ENCODE peak calls at places on chromosomes 16 and 17, in nine cellular contexts. One of them, this sample, is unnamed.

GRCh38 chr16:19283637-19284036 is 1.9 kb upstream of the CLEC19A start:
- DNase-seq in A549: no peak
- DNase-seq in GM23338: no peak
- DNase-seq in Peyer's patch: no peak
- DNase-seq in lower lobe of right lung: no peak
- DNase-seq in stomach: no peak
- DNase-seq in nephron progenitor cell: no peak
- DNase-seq in left ventricle myocardium inferior: no peak
- DNase-seq in activated CD8-positive, alpha-beta T cell treated with anti-CD3 and anti-CD28 coated beads for 36 hours: no peak
- DNase-seq in this sample: no peak

GRCh38 chr17:2487306-2487705 is 24.4 kb downstream of the METTL16 start:
- DNase-seq in A549: no peak
- DNase-seq in GM23338: no peak
- DNase-seq in Peyer's patch: no peak
- DNase-seq in lower lobe of right lung: no peak
- DNase-seq in stomach: no peak
- DNase-seq in nephron progenitor cell: no peak
- DNase-seq in left ventricle myocardium inferior: no peak
- DNase-seq in activated CD8-positive, alpha-beta T cell treated with anti-CD3 and anti-CD28 coated beads for 36 hours: no peak
- DNase-seq in this sample: no peak

GRCh38 chr17:59311051-59311468 is 20.4 kb upstream of the YPEL2 start:
- DNase-seq in A549: peak
- DNase-seq in GM23338: peak
- DNase-seq in Peyer's patch: peak
- DNase-seq in lower lobe of right lung: no peak
- DNase-seq in stomach: peak
- DNase-seq in nephron progenitor cell: peak
- DNase-seq in left ventricle myocardium inferior: no peak
- DNase-seq in activated CD8-positive, alpha-beta T cell treated with anti-CD3 and anti-CD28 coated beads for 36 hours: peak
- DNase-seq in this sample: no peak

GRCh38 chr17:43791589-43791988 is 11.4 kb downstream of the CFAP97D1 start:
- DNase-seq in A549: no peak
- DNase-seq in GM23338: peak
- DNase-seq in Peyer's patch: peak
- DNase-seq in lower lobe of right lung: no peak
- DNase-seq in stomach: no peak
- DNase-seq in nephron progenitor cell: no peak
- DNase-seq in left ventricle myocardium inferior: no peak
- DNase-seq in activated CD8-positive, alpha-beta T cell treated with anti-CD3 and anti-CD28 coated beads for 36 hours: no peak
- DNase-seq in this sample: no peak

GRCh38 chr16:88302666-88303065 is 80.1 kb upstream of the ZNF469 start:
- DNase-seq in A549: no peak
- DNase-seq in GM23338: no peak
- DNase-seq in Peyer's patch: no peak
- DNase-seq in lower lobe of right lung: no peak
- DNase-seq in stomach: no peak
- DNase-seq in nephron progenitor cell: no peak
- DNase-seq in left ventricle myocardium inferior: no peak
- DNase-seq in activated CD8-positive, alpha-beta T cell treated with anti-CD3 and anti-CD28 coated beads for 36 hours: no peak
- DNase-seq in this sample: no peak

GRCh38 chr17:39281806-39282205 is 56.1 kb upstream of the STAC2 start:
- DNase-seq in A549: no peak
- DNase-seq in GM23338: no peak
- DNase-seq in Peyer's patch: no peak
- DNase-seq in lower lobe of right lung: no peak
- DNase-seq in stomach: no peak
- DNase-seq in nephron progenitor cell: no peak
- DNase-seq in left ventricle myocardium inferior: no peak
- DNase-seq in activated CD8-positive, alpha-beta T cell treated with anti-CD3 and anti-CD28 coated beads for 36 hours: no peak
- DNase-seq in this sample: no peak

GRCh38 chr17:83075270-83075880 is 4.0 kb upstream of the METRNL start:
- DNase-seq in A549: no peak
- DNase-seq in GM23338: no peak
- DNase-seq in Peyer's patch: no peak
- DNase-seq in lower lobe of right lung: no peak
- DNase-seq in stomach: no peak
- DNase-seq in nephron progenitor cell: no peak
- DNase-seq in left ventricle myocardium inferior: no peak
- DNase-seq in activated CD8-positive, alpha-beta T cell treated with anti-CD3 and anti-CD28 coated beads for 36 hours: no peak
- DNase-seq in this sample: no peak

GRCh38 chr17:30790279-30790678 is 34.2 kb downstream of the CRLF3 start:
- DNase-seq in A549: no peak
- DNase-seq in GM23338: no peak
- DNase-seq in Peyer's patch: no peak
- DNase-seq in lower lobe of right lung: no peak
- DNase-seq in stomach: no peak
- DNase-seq in nephron progenitor cell: no peak
- DNase-seq in left ventricle myocardium inferior: no peak
- DNase-seq in activated CD8-positive, alpha-beta T cell treated with anti-CD3 and anti-CD28 coated beads for 36 hours: no peak
- DNase-seq in this sample: no peak

GRCh38 chr17:69967910-69968411 is 107.1 kb upstream of the KCNJ16 start:
- DNase-seq in A549: no peak
- DNase-seq in GM23338: no peak
- DNase-seq in Peyer's patch: no peak
- DNase-seq in lower lobe of right lung: no peak
- DNase-seq in stomach: no peak
- DNase-seq in nephron progenitor cell: no peak
- DNase-seq in left ventricle myocardium inferior: no peak
- DNase-seq in activated CD8-positive, alpha-beta T cell treated with anti-CD3 and anti-CD28 coated beads for 36 hours: no peak
- DNase-seq in this sample: no peak

GRCh38 chr17:72121164-72122001 is 563 bp downstream of the SOX9 start:
- DNase-seq in A549: peak
- DNase-seq in GM23338: peak
- DNase-seq in Peyer's patch: peak
- DNase-seq in lower lobe of right lung: peak
- DNase-seq in stomach: peak
- DNase-seq in nephron progenitor cell: peak
- DNase-seq in left ventricle myocardium inferior: peak
- DNase-seq in activated CD8-positive, alpha-beta T cell treated with anti-CD3 and anti-CD28 coated beads for 36 hours: no peak
- DNase-seq in this sample: peak

GRCh38 chr17:11909348-11909747 is 87.9 kb downstream of the ZNF18 start:
- DNase-seq in A549: no peak
- DNase-seq in GM23338: peak
- DNase-seq in Peyer's patch: no peak
- DNase-seq in lower lobe of right lung: no peak
- DNase-seq in stomach: no peak
- DNase-seq in nephron progenitor cell: peak
- DNase-seq in left ventricle myocardium inferior: no peak
- DNase-seq in activated CD8-positive, alpha-beta T cell treated with anti-CD3 and anti-CD28 coated beads for 36 hours: no peak
- DNase-seq in this sample: no peak

GRCh38 chr17:50631195-50631907 is 3.3 kb upstream of the ABCC3 start:
- DNase-seq in A549: no peak
- DNase-seq in GM23338: no peak
- DNase-seq in Peyer's patch: no peak
- DNase-seq in lower lobe of right lung: no peak
- DNase-seq in stomach: no peak
- DNase-seq in nephron progenitor cell: no peak
- DNase-seq in left ventricle myocardium inferior: no peak
- DNase-seq in activated CD8-positive, alpha-beta T cell treated with anti-CD3 and anti-CD28 coated beads for 36 hours: no peak
- DNase-seq in this sample: peak

GRCh38 chr17:16918443-16918842 is 53.5 kb downstream of the TNFRSF13B start:
- DNase-seq in A549: no peak
- DNase-seq in GM23338: no peak
- DNase-seq in Peyer's patch: peak
- DNase-seq in lower lobe of right lung: peak
- DNase-seq in stomach: peak
- DNase-seq in nephron progenitor cell: no peak
- DNase-seq in left ventricle myocardium inferior: no peak
- DNase-seq in activated CD8-positive, alpha-beta T cell treated with anti-CD3 and anti-CD28 coated beads for 36 hours: no peak
- DNase-seq in this sample: no peak

GRCh38 chr16:50335198-50335958 is 33.4 kb downstream of the BRD7 start:
- DNase-seq in A549: no peak
- DNase-seq in GM23338: no peak
- DNase-seq in Peyer's patch: no peak
- DNase-seq in lower lobe of right lung: no peak
- DNase-seq in stomach: no peak
- DNase-seq in nephron progenitor cell: no peak
- DNase-seq in left ventricle myocardium inferior: no peak
- DNase-seq in activated CD8-positive, alpha-beta T cell treated with anti-CD3 and anti-CD28 coated beads for 36 hours: peak
- DNase-seq in this sample: no peak

GRCh38 chr17:4944163-4944553 is 4.1 kb downstream of the RNF167 start:
- DNase-seq in A549: no peak
- DNase-seq in GM23338: peak
- DNase-seq in Peyer's patch: peak
- DNase-seq in lower lobe of right lung: no peak
- DNase-seq in stomach: no peak
- DNase-seq in nephron progenitor cell: no peak
- DNase-seq in left ventricle myocardium inferior: no peak
- DNase-seq in activated CD8-positive, alpha-beta T cell treated with anti-CD3 and anti-CD28 coated beads for 36 hours: peak
- DNase-seq in this sample: no peak

GRCh38 chr17:1169471-1169908 is 10.3 kb downstream of the ABR start:
- DNase-seq in A549: no peak
- DNase-seq in GM23338: no peak
- DNase-seq in Peyer's patch: no peak
- DNase-seq in lower lobe of right lung: no peak
- DNase-seq in stomach: no peak
- DNase-seq in nephron progenitor cell: peak
- DNase-seq in left ventricle myocardium inferior: no peak
- DNase-seq in activated CD8-positive, alpha-beta T cell treated with anti-CD3 and anti-CD28 coated beads for 36 hours: no peak
- DNase-seq in this sample: no peak

GRCh38 chr17:1168537-1169234 is 11.1 kb downstream of the ABR start:
- DNase-seq in A549: no peak
- DNase-seq in GM23338: no peak
- DNase-seq in Peyer's patch: no peak
- DNase-seq in lower lobe of right lung: no peak
- DNase-seq in stomach: no peak
- DNase-seq in nephron progenitor cell: peak
- DNase-seq in left ventricle myocardium inferior: no peak
- DNase-seq in activated CD8-positive, alpha-beta T cell treated with anti-CD3 and anti-CD28 coated beads for 36 hours: no peak
- DNase-seq in this sample: no peak

GRCh38 chr17:1169913-1170312 is 9.9 kb downstream of the ABR start:
- DNase-seq in A549: no peak
- DNase-seq in GM23338: no peak
- DNase-seq in Peyer's patch: no peak
- DNase-seq in lower lobe of right lung: no peak
- DNase-seq in stomach: no peak
- DNase-seq in nephron progenitor cell: no peak
- DNase-seq in left ventricle myocardium inferior: no peak
- DNase-seq in activated CD8-positive, alpha-beta T cell treated with anti-CD3 and anti-CD28 coated beads for 36 hours: no peak
- DNase-seq in this sample: no peak

GRCh38 chr17:1171953-1172352 is 7.8 kb downstream of the ABR start:
- DNase-seq in A549: no peak
- DNase-seq in GM23338: no peak
- DNase-seq in Peyer's patch: no peak
- DNase-seq in lower lobe of right lung: no peak
- DNase-seq in stomach: no peak
- DNase-seq in nephron progenitor cell: no peak
- DNase-seq in left ventricle myocardium inferior: no peak
- DNase-seq in activated CD8-positive, alpha-beta T cell treated with anti-CD3 and anti-CD28 coated beads for 36 hours: no peak
- DNase-seq in this sample: no peak

GRCh38 chr17:1170739-1171138 is 9.0 kb downstream of the ABR start:
- DNase-seq in A549: no peak
- DNase-seq in GM23338: peak
- DNase-seq in Peyer's patch: no peak
- DNase-seq in lower lobe of right lung: no peak
- DNase-seq in stomach: no peak
- DNase-seq in nephron progenitor cell: no peak
- DNase-seq in left ventricle myocardium inferior: no peak
- DNase-seq in activated CD8-positive, alpha-beta T cell treated with anti-CD3 and anti-CD28 coated beads for 36 hours: peak
- DNase-seq in this sample: no peak
- TF ChIP-seq CTCF in A549: peak
- TF ChIP-seq CTCF in GM23338: peak
- TF ChIP-seq CTCF in Peyer's patch: no peak
- TF ChIP-seq CTCF in lower lobe of right lung: no peak
- TF ChIP-seq CTCF in stomach: no peak
- TF ChIP-seq CTCF in nephron progenitor cell: peak
- TF ChIP-seq CTCF in left ventricle myocardium inferior: no peak
- TF ChIP-seq CTCF in activated CD8-positive, alpha-beta T cell treated with anti-CD3 and anti-CD28 coated beads for 36 hours: peak
- TF ChIP-seq CTCF in this sample: no peak

DNA sequence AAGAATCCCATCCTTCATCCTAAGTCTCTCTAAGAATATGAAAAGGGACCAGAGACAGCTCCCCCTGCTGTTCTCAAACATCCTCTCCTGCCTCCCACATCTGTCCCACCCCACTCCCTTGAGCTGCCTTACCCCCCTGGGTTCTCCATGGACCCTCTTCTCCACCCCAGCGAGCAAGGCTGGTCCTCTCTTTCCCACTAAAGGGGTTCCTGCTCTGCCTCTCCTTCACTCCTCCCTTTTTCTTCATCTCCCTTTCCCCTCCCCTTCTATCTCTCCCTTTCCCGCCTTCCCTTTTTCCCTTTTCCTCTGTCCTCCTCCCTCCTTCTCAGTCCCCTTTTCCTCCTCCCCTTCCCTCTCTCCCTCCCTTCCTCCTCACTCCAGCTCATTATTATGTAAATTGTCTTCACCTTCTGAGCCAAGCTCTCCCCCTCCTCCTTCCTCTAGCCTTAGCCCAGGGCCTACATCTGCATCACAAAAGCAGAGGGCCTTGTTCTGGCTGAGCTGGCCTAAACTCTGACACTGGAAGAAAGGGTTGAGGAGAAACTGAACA is 90.0 kb downstream of the GNAO1 start:
- DNase-seq in A549: peak
- DNase-seq in GM23338: peak
- DNase-seq in Peyer's patch: no peak
- DNase-seq in lower lobe of right lung: no peak
- DNase-seq in stomach: no peak
- DNase-seq in nephron progenitor cell: no peak
- DNase-seq in left ventricle myocardium inferior: no peak
- DNase-seq in activated CD8-positive, alpha-beta T cell treated with anti-CD3 and anti-CD28 coated beads for 36 hours: peak
- DNase-seq in this sample: no peak
- TF ChIP-seq CTCF in A549: peak
- TF ChIP-seq CTCF in GM23338: peak
- TF ChIP-seq CTCF in Peyer's patch: no peak
- TF ChIP-seq CTCF in lower lobe of right lung: peak
- TF ChIP-seq CTCF in stomach: no peak
- TF ChIP-seq CTCF in nephron progenitor cell: peak
- TF ChIP-seq CTCF in left ventricle myocardium inferior: peak
- TF ChIP-seq CTCF in activated CD8-positive, alpha-beta T cell treated with anti-CD3 and anti-CD28 coated beads for 36 hours: peak
- TF ChIP-seq CTCF in this sample: peak

GRCh38 chr17:62049299-62049698 is 15.8 kb downstream of the MED13 start:
- DNase-seq in A549: no peak
- DNase-seq in GM23338: no peak
- DNase-seq in Peyer's patch: no peak
- DNase-seq in lower lobe of right lung: no peak
- DNase-seq in stomach: no peak
- DNase-seq in nephron progenitor cell: no peak
- DNase-seq in left ventricle myocardium inferior: no peak
- DNase-seq in activated CD8-positive, alpha-beta T cell treated with anti-CD3 and anti-CD28 coated beads for 36 hours: no peak
- DNase-seq in this sample: no peak
- TF ChIP-seq CTCF in A549: no peak
- TF ChIP-seq CTCF in GM23338: no peak
- TF ChIP-seq CTCF in Peyer's patch: no peak
- TF ChIP-seq CTCF in lower lobe of right lung: no peak
- TF ChIP-seq CTCF in stomach: no peak
- TF ChIP-seq CTCF in nephron progenitor cell: no peak
- TF ChIP-seq CTCF in left ventricle myocardium inferior: no peak
- TF ChIP-seq CTCF in activated CD8-positive, alpha-beta T cell treated with anti-CD3 and anti-CD28 coated beads for 36 hours: no peak
- TF ChIP-seq CTCF in this sample: no peak

GRCh38 chr17:37432671-37433070 is 26.0 kb downstream of the TADA2A start:
- DNase-seq in A549: no peak
- DNase-seq in GM23338: no peak
- DNase-seq in Peyer's patch: no peak
- DNase-seq in lower lobe of right lung: no peak
- DNase-seq in stomach: no peak
- DNase-seq in nephron progenitor cell: no peak
- DNase-seq in left ventricle myocardium inferior: no peak
- DNase-seq in activated CD8-positive, alpha-beta T cell treated with anti-CD3 and anti-CD28 coated beads for 36 hours: no peak
- DNase-seq in this sample: no peak

GRCh38 chr17:37440424-37440823 is 33.7 kb downstream of the TADA2A start:
- DNase-seq in A549: no peak
- DNase-seq in GM23338: no peak
- DNase-seq in Peyer's patch: no peak
- DNase-seq in lower lobe of right lung: no peak
- DNase-seq in stomach: no peak
- DNase-seq in nephron progenitor cell: no peak
- DNase-seq in left ventricle myocardium inferior: no peak
- DNase-seq in activated CD8-positive, alpha-beta T cell treated with anti-CD3 and anti-CD28 coated beads for 36 hours: no peak
- DNase-seq in this sample: no peak

GRCh38 chr17:37438141-37438540 is 31.5 kb downstream of the TADA2A start:
- DNase-seq in A549: no peak
- DNase-seq in GM23338: peak
- DNase-seq in Peyer's patch: no peak
- DNase-seq in lower lobe of right lung: no peak
- DNase-seq in stomach: no peak
- DNase-seq in nephron progenitor cell: no peak
- DNase-seq in left ventricle myocardium inferior: no peak
- DNase-seq in activated CD8-positive, alpha-beta T cell treated with anti-CD3 and anti-CD28 coated beads for 36 hours: no peak
- DNase-seq in this sample: no peak
- TF ChIP-seq CTCF in A549: peak
- TF ChIP-seq CTCF in GM23338: peak
- TF ChIP-seq CTCF in Peyer's patch: no peak
- TF ChIP-seq CTCF in lower lobe of right lung: no peak
- TF ChIP-seq CTCF in stomach: no peak
- TF ChIP-seq CTCF in nephron progenitor cell: no peak
- TF ChIP-seq CTCF in left ventricle myocardium inferior: no peak
- TF ChIP-seq CTCF in activated CD8-positive, alpha-beta T cell treated with anti-CD3 and anti-CD28 coated beads for 36 hours: no peak
- TF ChIP-seq CTCF in this sample: no peak

This sample was measured in right lobe of liver.